ENCODE peak calls at places on chromosomes 16 and 17, in six cellular contexts. One of them, this sample, is unnamed.

GRCh38 chr16:84924339-84925091 is 86.8 kb downstream of the ZDHHC7 start:
- DNase-seq in activated T-cell treated with anti-CD3 and anti-CD28 coated beads, Interleukin-2, amount 50 U/mL, for 72 hours: no peak
- DNase-seq in AG08395: no peak
- DNase-seq in lower lobe of right lung: no peak
- DNase-seq in stimulated activated CD8-positive, alpha-beta memory T cell treated with anti-CD3 and anti-CD28 coated beads, Interleukin-15, amount 100 ng/mL, for 24 hours: no peak
- DNase-seq in stimulated activated CD4-positive, alpha-beta T cell treated with anti-CD3 and anti-CD28 coated beads, Interleukin-1b, Interleukin-23, amount 100 ng/mL, for 24 hours: no peak
- DNase-seq in this sample: no peak

GRCh38 chr16:20181386-20181785 is 107.7 kb upstream of the GPR139 start:
- DNase-seq in activated T-cell treated with anti-CD3 and anti-CD28 coated beads, Interleukin-2, amount 50 U/mL, for 72 hours: no peak
- DNase-seq in AG08395: no peak
- DNase-seq in lower lobe of right lung: no peak
- DNase-seq in stimulated activated CD8-positive, alpha-beta memory T cell treated with anti-CD3 and anti-CD28 coated beads, Interleukin-15, amount 100 ng/mL, for 24 hours: no peak
- DNase-seq in stimulated activated CD4-positive, alpha-beta T cell treated with anti-CD3 and anti-CD28 coated beads, Interleukin-1b, Interleukin-23, amount 100 ng/mL, for 24 hours: no peak
- DNase-seq in this sample: no peak

GRCh38 chr16:53996961-53997360 is 289.6 kb downstream of the IRX3 start:
- DNase-seq in activated T-cell treated with anti-CD3 and anti-CD28 coated beads, Interleukin-2, amount 50 U/mL, for 72 hours: no peak
- DNase-seq in AG08395: no peak
- DNase-seq in lower lobe of right lung: no peak
- DNase-seq in stimulated activated CD8-positive, alpha-beta memory T cell treated with anti-CD3 and anti-CD28 coated beads, Interleukin-15, amount 100 ng/mL, for 24 hours: no peak
- DNase-seq in stimulated activated CD4-positive, alpha-beta T cell treated with anti-CD3 and anti-CD28 coated beads, Interleukin-1b, Interleukin-23, amount 100 ng/mL, for 24 hours: no peak
- DNase-seq in this sample: no peak

GRCh38 chr16:10787304-10787703 is 31.3 kb downstream of the TVP23A start:
- DNase-seq in activated T-cell treated with anti-CD3 and anti-CD28 coated beads, Interleukin-2, amount 50 U/mL, for 72 hours: no peak
- DNase-seq in AG08395: no peak
- DNase-seq in lower lobe of right lung: no peak
- DNase-seq in stimulated activated CD8-positive, alpha-beta memory T cell treated with anti-CD3 and anti-CD28 coated beads, Interleukin-15, amount 100 ng/mL, for 24 hours: no peak
- DNase-seq in stimulated activated CD4-positive, alpha-beta T cell treated with anti-CD3 and anti-CD28 coated beads, Interleukin-1b, Interleukin-23, amount 100 ng/mL, for 24 hours: no peak
- DNase-seq in this sample: no peak

GRCh38 chr16:84443166-84443802 is 61.2 kb downstream of the MEAK7 start:
- DNase-seq in activated T-cell treated with anti-CD3 and anti-CD28 coated beads, Interleukin-2, amount 50 U/mL, for 72 hours: no peak
- DNase-seq in AG08395: no peak
- DNase-seq in lower lobe of right lung: peak; percentile 19
- DNase-seq in stimulated activated CD8-positive, alpha-beta memory T cell treated with anti-CD3 and anti-CD28 coated beads, Interleukin-15, amount 100 ng/mL, for 24 hours: no peak
- DNase-seq in stimulated activated CD4-positive, alpha-beta T cell treated with anti-CD3 and anti-CD28 coated beads, Interleukin-1b, Interleukin-23, amount 100 ng/mL, for 24 hours: no peak
- DNase-seq in this sample: peak; percentile 71

GRCh38 chr16:35651841-35652240 is 2192.4 kb downstream of the TP53TG3F start:
- DNase-seq in activated T-cell treated with anti-CD3 and anti-CD28 coated beads, Interleukin-2, amount 50 U/mL, for 72 hours: no peak
- DNase-seq in AG08395: no peak
- DNase-seq in lower lobe of right lung: no peak
- DNase-seq in stimulated activated CD8-positive, alpha-beta memory T cell treated with anti-CD3 and anti-CD28 coated beads, Interleukin-15, amount 100 ng/mL, for 24 hours: no peak
- DNase-seq in stimulated activated CD4-positive, alpha-beta T cell treated with anti-CD3 and anti-CD28 coated beads, Interleukin-1b, Interleukin-23, amount 100 ng/mL, for 24 hours: no peak
- DNase-seq in this sample: no peak

GRCh38 chr17:69773081-69773480 is 301.9 kb upstream of the KCNJ16 start:
- DNase-seq in activated T-cell treated with anti-CD3 and anti-CD28 coated beads, Interleukin-2, amount 50 U/mL, for 72 hours: no peak
- DNase-seq in AG08395: no peak
- DNase-seq in lower lobe of right lung: no peak
- DNase-seq in stimulated activated CD8-positive, alpha-beta memory T cell treated with anti-CD3 and anti-CD28 coated beads, Interleukin-15, amount 100 ng/mL, for 24 hours: no peak
- DNase-seq in stimulated activated CD4-positive, alpha-beta T cell treated with anti-CD3 and anti-CD28 coated beads, Interleukin-1b, Interleukin-23, amount 100 ng/mL, for 24 hours: no peak
- DNase-seq in this sample: no peak

GRCh38 chr16:89550421-89550988 is 10.0 kb upstream of the RPL13 start:
- DNase-seq in activated T-cell treated with anti-CD3 and anti-CD28 coated beads, Interleukin-2, amount 50 U/mL, for 72 hours: no peak
- DNase-seq in AG08395: no peak
- DNase-seq in lower lobe of right lung: no peak
- DNase-seq in stimulated activated CD8-positive, alpha-beta memory T cell treated with anti-CD3 and anti-CD28 coated beads, Interleukin-15, amount 100 ng/mL, for 24 hours: no peak
- DNase-seq in stimulated activated CD4-positive, alpha-beta T cell treated with anti-CD3 and anti-CD28 coated beads, Interleukin-1b, Interleukin-23, amount 100 ng/mL, for 24 hours: no peak
- DNase-seq in this sample: no peak

GRCh38 chr17:77881545-77881944 is 77.0 kb upstream of the TNRC6C start:
- DNase-seq in activated T-cell treated with anti-CD3 and anti-CD28 coated beads, Interleukin-2, amount 50 U/mL, for 72 hours: peak; percentile 83
- DNase-seq in AG08395: peak; percentile 65
- DNase-seq in lower lobe of right lung: peak; percentile 90
- DNase-seq in stimulated activated CD8-positive, alpha-beta memory T cell treated with anti-CD3 and anti-CD28 coated beads, Interleukin-15, amount 100 ng/mL, for 24 hours: peak; percentile 29
- DNase-seq in stimulated activated CD4-positive, alpha-beta T cell treated with anti-CD3 and anti-CD28 coated beads, Interleukin-1b, Interleukin-23, amount 100 ng/mL, for 24 hours: no peak
- DNase-seq in this sample: no peak

GRCh38 chr17:48904428-48904827 is 3.8 kb upstream of the UBE2Z start:
- DNase-seq in activated T-cell treated with anti-CD3 and anti-CD28 coated beads, Interleukin-2, amount 50 U/mL, for 72 hours: no peak
- DNase-seq in AG08395: no peak
- DNase-seq in lower lobe of right lung: no peak
- DNase-seq in stimulated activated CD8-positive, alpha-beta memory T cell treated with anti-CD3 and anti-CD28 coated beads, Interleukin-15, amount 100 ng/mL, for 24 hours: no peak
- DNase-seq in stimulated activated CD4-positive, alpha-beta T cell treated with anti-CD3 and anti-CD28 coated beads, Interleukin-1b, Interleukin-23, amount 100 ng/mL, for 24 hours: no peak
- DNase-seq in this sample: no peak

GRCh38 chr16:69116911-69117310 is 11.5 kb downstream of the HAS3 start:
- DNase-seq in activated T-cell treated with anti-CD3 and anti-CD28 coated beads, Interleukin-2, amount 50 U/mL, for 72 hours: no peak
- DNase-seq in AG08395: no peak
- DNase-seq in lower lobe of right lung: no peak
- DNase-seq in stimulated activated CD8-positive, alpha-beta memory T cell treated with anti-CD3 and anti-CD28 coated beads, Interleukin-15, amount 100 ng/mL, for 24 hours: no peak
- DNase-seq in stimulated activated CD4-positive, alpha-beta T cell treated with anti-CD3 and anti-CD28 coated beads, Interleukin-1b, Interleukin-23, amount 100 ng/mL, for 24 hours: no peak
- DNase-seq in this sample: no peak

GRCh38 chr17:17322516-17323510 is 19.6 kb downstream of the NT5M start:
- DNase-seq in activated T-cell treated with anti-CD3 and anti-CD28 coated beads, Interleukin-2, amount 50 U/mL, for 72 hours: no peak
- DNase-seq in AG08395: no peak
- DNase-seq in lower lobe of right lung: peak; percentile 28
- DNase-seq in stimulated activated CD8-positive, alpha-beta memory T cell treated with anti-CD3 and anti-CD28 coated beads, Interleukin-15, amount 100 ng/mL, for 24 hours: no peak
- DNase-seq in stimulated activated CD4-positive, alpha-beta T cell treated with anti-CD3 and anti-CD28 coated beads, Interleukin-1b, Interleukin-23, amount 100 ng/mL, for 24 hours: no peak
- DNase-seq in this sample: peak; percentile 69

GRCh38 chr16:16033208-16033717 is 83.8 kb downstream of the ABCC1 start:
- DNase-seq in activated T-cell treated with anti-CD3 and anti-CD28 coated beads, Interleukin-2, amount 50 U/mL, for 72 hours: peak; percentile 11
- DNase-seq in AG08395: no peak
- DNase-seq in lower lobe of right lung: no peak
- DNase-seq in stimulated activated CD8-positive, alpha-beta memory T cell treated with anti-CD3 and anti-CD28 coated beads, Interleukin-15, amount 100 ng/mL, for 24 hours: no peak
- DNase-seq in stimulated activated CD4-positive, alpha-beta T cell treated with anti-CD3 and anti-CD28 coated beads, Interleukin-1b, Interleukin-23, amount 100 ng/mL, for 24 hours: no peak
- DNase-seq in this sample: no peak

GRCh38 chr16:67541391-67542263 is 13.0 kb downstream of the RIPOR1 start:
- DNase-seq in activated T-cell treated with anti-CD3 and anti-CD28 coated beads, Interleukin-2, amount 50 U/mL, for 72 hours: no peak
- DNase-seq in AG08395: no peak
- DNase-seq in lower lobe of right lung: no peak
- DNase-seq in stimulated activated CD8-positive, alpha-beta memory T cell treated with anti-CD3 and anti-CD28 coated beads, Interleukin-15, amount 100 ng/mL, for 24 hours: no peak
- DNase-seq in stimulated activated CD4-positive, alpha-beta T cell treated with anti-CD3 and anti-CD28 coated beads, Interleukin-1b, Interleukin-23, amount 100 ng/mL, for 24 hours: no peak
- DNase-seq in this sample: no peak

GRCh38 chr16:78506372-78507193 is 407.1 kb downstream of the WWOX start:
- DNase-seq in activated T-cell treated with anti-CD3 and anti-CD28 coated beads, Interleukin-2, amount 50 U/mL, for 72 hours: no peak
- DNase-seq in AG08395: no peak
- DNase-seq in lower lobe of right lung: no peak
- DNase-seq in stimulated activated CD8-positive, alpha-beta memory T cell treated with anti-CD3 and anti-CD28 coated beads, Interleukin-15, amount 100 ng/mL, for 24 hours: no peak
- DNase-seq in stimulated activated CD4-positive, alpha-beta T cell treated with anti-CD3 and anti-CD28 coated beads, Interleukin-1b, Interleukin-23, amount 100 ng/mL, for 24 hours: no peak
- DNase-seq in this sample: no peak

This sample was measured in chondrocyte.